ENCODE peak calls at places on chromosomes 16 and 17, in six cellular contexts. E, O, Q, R, J and M are unnamed samples.

GRCh38 chr16:31243734-31244670 is 15.8 kb upstream of the ITGAM start:
- DNase-seq in E (no peak), O (no peak), Q (no peak), R (no peak), J (no peak), M (no peak)

GRCh38 chr16:12440233-12440530 is 363.5 kb downstream of the CPPED1 start:
- DNase-seq in E (no peak), O (no peak), Q (no peak), R (no peak), J (no peak), M (no peak)

GRCh38 chr17:29575511-29576213 is 7.2 kb downstream of the TP53I13 start:
- DNase-seq in E (no peak), O (no peak), Q (no peak), R (peak; percentile 1), J (no peak), M (no peak)

GRCh38 chr17:79890706-79891105 is 51.5 kb upstream of the CBX4 start:
- DNase-seq in E (no peak), O (no peak), Q (no peak), R (no peak), J (no peak), M (peak; percentile 80)

GRCh38 chr16:27400751-27401620 is 988 bp upstream of the IL21R start:
- DNase-seq in E (no peak), O (peak; percentile 30), Q (no peak), R (no peak), J (no peak), M (no peak)

GRCh38 chr17:83124871-83125514 is 45.6 kb downstream of the METRNL start:
- DNase-seq in E (no peak), O (no peak), Q (no peak), R (no peak), J (no peak), M (no peak)

GRCh38 chr17:46038414-46038813 is 39.4 kb downstream of the STH start:
- DNase-seq in E (no peak), O (no peak), Q (no peak), R (no peak), J (no peak), M (no peak)

GRCh38 chr16:57709663-57710062 is 15.1 kb downstream of the DRC7 start:
- DNase-seq in E (no peak), O (no peak), Q (no peak), R (no peak), J (no peak), M (no peak)

GRCh38 chr17:280216-280615 is 72.4 kb downstream of the RPH3AL start:
- DNase-seq in E (no peak), O (no peak), Q (no peak), R (no peak), J (no peak), M (no peak)

GRCh38 chr17:78263063-78263735 is 31.8 kb downstream of the TMEM235 start:
- DNase-seq in E (no peak), O (no peak), Q (no peak), R (peak; percentile 51), J (no peak), M (peak; percentile 90)

GRCh38 chr16:12239953-12240485 is 263.5 kb downstream of the SNX29 start:
- DNase-seq in E (no peak), O (no peak), Q (no peak), R (no peak), J (no peak), M (no peak)

GRCh38 chr17:45147102-45147580 is 1.1 kb upstream of the HEXIM1 start:
- DNase-seq in E (peak; percentile 57), O (no peak), Q (no peak), R (no peak), J (no peak), M (peak; percentile 86)

GRCh38 chr17:83005639-83006038 is 73.8 kb upstream of the METRNL start:
- DNase-seq in E (no peak), O (no peak), Q (no peak), R (no peak), J (no peak), M (peak; percentile 30)

GRCh38 chr17:21094298-21094704 is 32.5 kb upstream of the DHRS7B start:
- DNase-seq in E (no peak), O (no peak), Q (no peak), R (no peak), J (no peak), M (no peak)

GRCh38 chr17:50946891-50947843 is 81.0 kb upstream of the TOB1 start:
- DNase-seq in E (no peak), O (no peak), Q (no peak), R (no peak), J (no peak), M (no peak)

GRCh38 chr17:35192708-35193107 is 1.5 kb downstream of the SLC35G3 start:
- DNase-seq in E (no peak), O (no peak), Q (no peak), R (no peak), J (no peak), M (no peak)

GRCh38 chr17:51739245-51739886 is 419.1 kb downstream of the CA10 start:
- DNase-seq in E (no peak), O (no peak), Q (no peak), R (no peak), J (no peak), M (no peak)

GRCh38 chr16:63302841-63303240 is 1266.6 kb upstream of the CDH8 start:
- DNase-seq in E (no peak), O (no peak), Q (no peak), R (no peak), J (no peak), M (no peak)

GRCh38 chr17:32223703-32224102 is 41.9 kb upstream of the RHBDL3 start:
- DNase-seq in E (no peak), O (no peak), Q (no peak), R (no peak), J (no peak), M (no peak)

GRCh38 chr17:74417178-74418045 is 14.5 kb upstream of the GPRC5C start:
- DNase-seq in E (no peak), O (no peak), Q (no peak), R (peak; percentile 12), J (no peak), M (no peak)

GRCh38 chr17:19346351-19347255 is 15.9 kb downstream of the B9D1 start:
- DNase-seq in E (no peak), O (peak; percentile 69), Q (no peak), R (no peak), J (no peak), M (no peak)

GRCh38 chr16:72666267-72666666 is 381.7 kb downstream of the ZFHX3 start:
- DNase-seq in E (no peak), O (no peak), Q (no peak), R (no peak), J (no peak), M (no peak)